ENCODE peak calls at places on chromosomes 16 and 17, in five cellular contexts. P is prostate gland, Q is GM12878, L is stomach, B is K562. I is an unnamed sample.

GRCh38 chr17:65487161-65487560 is 74.3 kb downstream of the AXIN2 start:
- DNase-seq in P (no peak), Q (no peak), L (no peak), B (no peak), I (no peak)

GRCh38 chr17:51860934-51861561 is 297.5 kb downstream of the CA10 start:
- DNase-seq in P (peak), Q (no peak), L (no peak), B (peak), I (no peak)

GRCh38 chr16:70512456-70512855 is 10.9 kb downstream of the COG4 start:
- DNase-seq in P (no peak), Q (no peak), L (no peak), B (no peak), I (no peak)

GRCh38 chr17:7478276-7479138 is 924 bp downstream of the ZBTB4 start:
- DNase-seq in P (peak), Q (no peak), L (peak), B (peak), I (no peak)

GRCh38 chr17:36127882-36128369 is 24.3 kb downstream of the CCL4 start:
- DNase-seq in P (no peak), Q (no peak), L (no peak), B (no peak), I (no peak)

GRCh38 chr17:33580215-33580614 is 287.1 kb upstream of the ASIC2 start:
- DNase-seq in P (no peak), Q (no peak), L (no peak), B (no peak), I (no peak)

GRCh38 chr17:15999974-16000827 is 577 bp downstream of the TTC19 start:
- DNase-seq in P (peak), Q (no peak), L (no peak), B (no peak), I (no peak)

GRCh38 chr16:88835383-88835782 is 21.4 kb downstream of the GALNS start:
- DNase-seq in P (no peak), Q (no peak), L (no peak), B (no peak), I (no peak)

GRCh38 chr16:74743668-74744299 is 30.8 kb downstream of the FA2H start:
- DNase-seq in P (peak), Q (no peak), L (peak), B (peak), I (peak)

GRCh38 chr16:57503366-57503765 is 17.1 kb upstream of the DOK4 start:
- DNase-seq in P (no peak), Q (no peak), L (no peak), B (peak), I (no peak)

GRCh38 chr16:85227924-85228462 is 115.7 kb upstream of the CIBAR2 start:
- DNase-seq in P (no peak), Q (no peak), L (no peak), B (peak), I (no peak)

GRCh38 chr17:50055055-50055425 is 870 bp upstream of the ITGA3 start:
- DNase-seq in P (peak), Q (no peak), L (peak), B (no peak), I (peak)

GRCh38 chr16:14018848-14019247 is 52.3 kb upstream of the MRTFB start:
- DNase-seq in P (no peak), Q (no peak), L (no peak), B (no peak), I (no peak)

GRCh38 chr17:78852709-78853111 is 12.1 kb upstream of the USP36 start:
- DNase-seq in P (no peak), Q (no peak), L (peak), B (peak), I (no peak)

GRCh38 chr17:33183487-33184026 is 109.5 kb downstream of the ASIC2 start:
- DNase-seq in P (no peak), Q (no peak), L (no peak), B (no peak), I (no peak)

GRCh38 chr17:77432034-77432554 is 291.3 kb downstream of the SEC14L1 start:
- DNase-seq in P (no peak), Q (no peak), L (no peak), B (no peak), I (no peak)
- TF ChIP-seq POLR2AphosphoS5 in P (no peak), Q (no peak), L (no peak), B (no peak), I (no peak)

DNA sequence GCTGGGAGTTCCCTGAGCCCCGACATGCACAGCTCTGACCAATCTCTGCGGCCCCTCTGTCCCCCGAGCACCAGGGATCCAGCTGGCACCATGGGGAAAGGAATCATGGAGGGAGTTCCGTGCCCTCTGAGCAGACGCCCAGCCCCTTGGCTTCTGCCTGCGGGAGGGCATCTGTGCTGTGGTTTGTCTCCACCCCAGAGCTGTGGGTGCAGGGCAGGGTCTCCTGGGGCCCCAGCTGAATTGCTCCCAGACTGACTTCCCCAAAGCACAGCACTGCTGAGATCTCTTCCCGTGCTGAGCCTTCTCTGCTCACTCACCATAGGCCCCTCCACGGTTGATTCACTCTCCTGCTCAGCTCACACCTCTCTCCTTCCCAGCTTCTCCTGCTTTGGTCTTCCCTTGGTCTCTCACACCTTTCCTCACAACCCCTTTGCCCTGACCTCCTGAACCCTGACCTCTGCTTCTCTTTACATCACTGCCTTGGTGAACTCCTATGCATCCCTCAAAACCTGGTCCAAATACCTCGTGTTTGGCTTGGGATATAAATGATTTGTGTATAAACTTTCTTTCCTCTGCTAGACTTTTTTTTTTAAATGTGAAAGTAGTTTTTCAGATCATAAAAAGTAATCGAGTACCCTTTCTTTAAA is 265.2 kb downstream of the SEC14L1 start:
- DNase-seq in P (no peak), Q (no peak), L (no peak), B (no peak), I (no peak)
- TF ChIP-seq POLR2A in P (no peak), Q (no peak), L (no peak), B (no peak), I (no peak)

GRCh38 chr16:89873822-89874689 is 664 bp downstream of the TCF25 start:
- DNase-seq in P (peak), Q (peak), L (peak), B (peak), I (peak)
- TF ChIP-seq POLR2AphosphoS5 in P (peak), Q (peak), L (no peak), B (no peak), I (no peak)

GRCh38 chr17:81641825-81642489 is 5.0 kb downstream of the TSPAN10 start:
- DNase-seq in P (no peak), Q (no peak), L (no peak), B (no peak), I (no peak)
- TF ChIP-seq POLR2A in P (no peak), Q (no peak), L (no peak), B (no peak), I (no peak)

GRCh38 chr16:82709987-82710386 is 83.2 kb downstream of the CDH13 start:
- DNase-seq in P (no peak), Q (no peak), L (no peak), B (no peak), I (no peak)

GRCh38 chr16:82715160-82715559 is 88.4 kb downstream of the CDH13 start:
- DNase-seq in P (peak), Q (no peak), L (no peak), B (no peak), I (no peak)

GRCh38 chr16:82713778-82714177 is 87.0 kb downstream of the CDH13 start:
- DNase-seq in P (no peak), Q (no peak), L (no peak), B (no peak), I (no peak)

GRCh38 chr16:82720414-82720813 is 93.6 kb downstream of the CDH13 start:
- DNase-seq in P (no peak), Q (no peak), L (no peak), B (no peak), I (no peak)

GRCh38 chr16:82715833-82716232 is 89.1 kb downstream of the CDH13 start:
- DNase-seq in P (no peak), Q (no peak), L (no peak), B (no peak), I (no peak)
- TF ChIP-seq POLR2AphosphoS5 in P (no peak), Q (no peak), L (no peak), B (no peak), I (no peak)

GRCh38 chr17:75526555-75527270 is 1.2 kb downstream of the LLGL2 start:
- DNase-seq in P (no peak), Q (no peak), L (peak), B (no peak), I (no peak)
- TF ChIP-seq POLR2A in P (no peak), Q (no peak), L (no peak), B (no peak), I (no peak)

DNA sequence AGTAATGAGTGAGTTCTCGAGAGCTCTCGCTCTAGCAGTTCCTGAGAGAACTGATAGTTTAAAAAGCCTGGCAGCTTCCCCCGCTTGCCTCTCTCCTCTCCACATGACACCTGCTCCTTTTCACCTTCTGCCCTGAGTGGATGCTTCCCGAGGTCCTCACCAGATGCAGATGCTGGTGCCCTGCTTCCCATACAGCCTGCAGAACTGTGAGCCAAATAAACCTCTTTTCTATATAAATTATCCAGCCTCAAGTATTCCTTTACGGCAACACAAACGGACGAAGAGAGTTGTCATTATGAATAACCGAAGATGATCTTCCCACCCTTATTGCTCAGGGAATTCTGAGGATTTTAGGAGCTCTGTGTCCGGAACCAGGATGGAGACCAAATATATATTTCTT is 41.9 kb upstream of the ZCCHC14 start:
- DNase-seq in P (no peak), Q (no peak), L (no peak), B (no peak), I (no peak)
- TF ChIP-seq POLR2AphosphoS5 in P (no peak), Q (no peak), L (no peak), B (no peak), I (no peak)